ENCODE peak calls at places on chromosome 7, in four cellular contexts. L is activated T-cell treated with anti-CD3 and anti-CD28 coated beads, Interleukin-2, amount 50 U/mL, for 72 hours; Z is stimulated activated CD4-positive, alpha-beta T cell treated with anti-CD3 and anti-CD28 coated beads, Interleukin-1b, Interleukin-23, amount 100 ng/mL, for 24 hours; R is Calu3. F is an unnamed sample.

GRCh38 chr7:7564323-7564780 is 2.3 kb upstream of the MIOS start:
- DNase-seq in L (no peak), Z (no peak), R (peak), F (no peak)

GRCh38 chr7:123099712-123100111 is 100.1 kb downstream of the SLC13A1 start:
- DNase-seq in R (no peak), Z (no peak), L (no peak), F (no peak)

GRCh38 chr7:106022193-106022821 is 59.2 kb downstream of the CDHR3 start:
- DNase-seq in R (no peak), Z (no peak), L (peak), F (peak)

GRCh38 chr7:2965745-2966270 is 77.9 kb downstream of the CARD11 start:
- DNase-seq in Z (no peak), L (no peak), R (no peak), F (no peak)

GRCh38 chr7:66697451-66698438 is 42.8 kb upstream of the RABGEF1 start:
- DNase-seq in R (no peak), L (no peak), Z (no peak), F (no peak)

GRCh38 chr7:27110977-27111752 is 8.7 kb upstream of the HOXA2 start:
- DNase-seq in R (peak), Z (no peak), L (no peak), F (no peak)

GRCh38 chr7:100162874-100163533 is 4.5 kb upstream of the TRAPPC14 start:
- DNase-seq in R (peak), L (no peak), Z (no peak), F (peak)

GRCh38 chr7:27739301-27739913 is 555 bp upstream of the TAX1BP1 start:
- DNase-seq in Z (peak), L (peak), R (no peak), F (no peak)

GRCh38 chr7:135768990-135769389 is 20.4 kb upstream of the FAM180A start:
- DNase-seq in R (no peak), Z (no peak), L (no peak), F (no peak)

GRCh38 chr7:101100858-101101847 is 15.9 kb downstream of the TRIM56 start:
- DNase-seq in Z (no peak), L (no peak), R (no peak), F (no peak)

GRCh38 chr7:156764016-156764669 is 123.6 kb downstream of the RNF32 start:
- DNase-seq in R (peak), L (no peak), Z (no peak), F (peak)

GRCh38 chr7:95304990-95305389 is 19.3 kb downstream of the PON1 start:
- DNase-seq in R (no peak), L (no peak), Z (no peak), F (no peak)

GRCh38 chr7:12638851-12639467 is 48.5 kb upstream of the ARL4A start:
- DNase-seq in L (no peak), R (no peak), Z (no peak), F (peak)

GRCh38 chr7:159009951-159010350 is 134.7 kb downstream of the VIPR2 start:
- DNase-seq in R (no peak), L (no peak), Z (no peak), F (no peak)

GRCh38 chr7:117364204-117364755 is 41.4 kb upstream of the WNT2 start:
- DNase-seq in R (no peak), Z (no peak), L (no peak), F (no peak)

GRCh38 chr7:108824840-108825540 is 255.3 kb downstream of the DNAJB9 start:
- DNase-seq in R (no peak), Z (no peak), L (no peak), F (no peak)

GRCh38 chr7:152341039-152341913 is 94.5 kb downstream of the KMT2C start:
- DNase-seq in Z (no peak), L (no peak), R (peak), F (peak)

GRCh38 chr7:36129048-36129534 is 24.0 kb upstream of the EEPD1 start:
- DNase-seq in Z (no peak), R (peak), L (no peak), F (peak)

GRCh38 chr7:149156898-149157297 is 9.6 kb downstream of the ZNF398 start:
- DNase-seq in R (no peak), Z (no peak), L (no peak), F (no peak)

GRCh38 chr7:51318886-51319579 is 2.4 kb upstream of the COBL start:
- DNase-seq in Z (no peak), R (no peak), L (no peak), F (peak)

GRCh38 chr7:151796091-151796870 is 80.6 kb downstream of the PRKAG2 start:
- DNase-seq in L (no peak), R (peak), Z (no peak), F (peak)

GRCh38 chr7:158280467-158281154 is 307.0 kb downstream of the PTPRN2 start:
- DNase-seq in R (no peak), L (no peak), Z (no peak), F (no peak)

GRCh38 chr7:103729026-103729425 is 260.4 kb downstream of the RELN start:
- DNase-seq in Z (no peak), L (no peak), R (no peak), F (no peak)

F was measured in small intestine.